ENCODE peak calls at places on chromosomes 11 and 22, in nine cellular contexts. J, V, G, E, P, I, B, N and W are unnamed samples. For H3K4me1, the result is how much of the 10 kb centered on the place peaks cover.

GRCh38 chr11:8766043-8766992 is 83.7 kb downstream of the RPL27A start:
- DNase-seq in J (peak), V (no peak), G (no peak), E (no peak), P (no peak), I (no peak), B (no peak), N (no peak), W (no peak)

GRCh38 chr11:103395612-103396011 is 286.4 kb downstream of the DYNC2H1 start:
- DNase-seq in J (peak), V (no peak), G (no peak), E (peak), P (no peak), I (no peak), B (no peak), N (no peak), W (no peak)

GRCh38 chr11:11179239-11179638 is 173.8 kb downstream of the CSNK2A3 start:
- DNase-seq in J (peak), V (no peak), G (no peak), E (peak), P (no peak), I (no peak), B (no peak), N (no peak), W (peak)

GRCh38 chr22:19120829-19121630 is 1.2 kb downstream of the DGCR2 start:
- DNase-seq in J (peak), V (no peak), G (no peak), E (no peak), P (no peak), I (no peak), B (no peak), N (no peak), W (peak)

GRCh38 chr11:11901917-11902316 is 60.1 kb downstream of the USP47 start:
- DNase-seq in J (no peak), V (no peak), G (no peak), E (no peak), P (no peak), I (no peak), B (no peak), N (no peak), W (no peak)

GRCh38 chr22:39525658-39525975 is 5.3 kb downstream of the ATF4 start:
- DNase-seq in J (no peak), V (no peak), G (peak), E (no peak), P (no peak), I (no peak), B (no peak), N (no peak), W (no peak)

GRCh38 chr11:44608654-44609027 is 43.2 kb downstream of the CD82 start:
- DNase-seq in J (no peak), V (no peak), G (no peak), E (no peak), P (no peak), I (no peak), B (no peak), N (no peak), W (no peak)

GRCh38 chr22:36755316-36755715 is 20.6 kb downstream of the IFT27 start:
- DNase-seq in J (no peak), V (no peak), G (no peak), E (no peak), P (no peak), I (no peak), B (no peak), N (no peak), W (no peak)

GRCh38 chr11:130715085-130715932 is 201.0 kb downstream of the SNX19 start:
- DNase-seq in J (no peak), V (no peak), G (no peak), E (no peak), P (no peak), I (no peak), B (no peak), N (no peak), W (no peak)

GRCh38 chr22:23410411-23410810 is 169.7 kb downstream of the IGLL1 start:
- DNase-seq in J (no peak), V (no peak), G (no peak), E (no peak), P (no peak), I (no peak), B (no peak), N (no peak), W (no peak)

GRCh38 chr11:13344818-13345217 is 67.2 kb downstream of the BMAL1 start:
- DNase-seq in J (no peak), V (no peak), G (no peak), E (no peak), P (no peak), I (no peak), B (no peak), N (no peak), W (no peak)

GRCh38 chr11:110172666-110173065 is 79.5 kb downstream of the ZC3H12C start:
- DNase-seq in J (peak), V (no peak), G (no peak), E (no peak), P (no peak), I (no peak), B (no peak), N (no peak), W (no peak)

GRCh38 chr11:91664521-91664920 is 560.1 kb upstream of the FAT3 start:
- DNase-seq in J (no peak), V (no peak), G (no peak), E (no peak), P (no peak), I (no peak), B (no peak), N (no peak), W (no peak)

GRCh38 chr22:20979243-20979809 is 2.8 kb upstream of the LZTR1 start:
- DNase-seq in J (peak), V (no peak), G (peak), E (peak), P (peak), I (no peak), B (peak), N (peak), W (no peak)

GRCh38 chr11:110126936-110127335 is 33.7 kb downstream of the ZC3H12C start:
- DNase-seq in J (no peak), V (no peak), G (no peak), E (no peak), P (no peak), I (no peak), B (no peak), N (no peak), W (no peak)

GRCh38 chr11:33723238-33723881 is 12.9 kb downstream of the CD59 start:
- DNase-seq in J (peak), V (no peak), G (peak), E (peak), P (peak), I (no peak), B (no peak), N (no peak), W (peak)

GRCh38 chr11:1877211-1878133 is 14.2 kb downstream of the PRR33 start:
- DNase-seq in J (no peak), V (no peak), G (peak), E (peak), P (peak), I (no peak), B (peak), N (no peak), W (no peak)

GRCh38 chr22:22895776-22896445 is 8.3 kb downstream of the IGLL5 start:
- DNase-seq in J (no peak), V (no peak), G (peak), E (no peak), P (no peak), I (no peak), B (no peak), N (no peak), W (no peak)

GRCh38 chr11:19769820-19770219 is 57.2 kb downstream of the NAV2 start:
- DNase-seq in J (peak), V (no peak), G (no peak), E (peak), P (no peak), I (no peak), B (no peak), N (no peak), W (no peak)

GRCh38 chr11:66231561-66231960 is 36.9 kb upstream of the RAB1B start:
- DNase-seq in J (no peak), V (no peak), G (no peak), E (no peak), P (no peak), I (no peak), B (no peak), N (no peak), W (no peak)

GRCh38 chr11:8333431-8334401 is 70.0 kb upstream of the LMO1 start:
- DNase-seq in J (no peak), V (no peak), G (no peak), E (no peak), P (no peak), I (no peak), B (no peak), N (no peak), W (no peak)

GRCh38 chr11:134569195-134569594 is 157.2 kb upstream of the B3GAT1 start:
- DNase-seq in J (no peak), V (no peak), G (no peak), E (no peak), P (no peak), I (no peak), B (no peak), N (no peak), W (no peak)

GRCh38 chr22:46256358-46256958 is 6.4 kb upstream of the CDPF1 start:
- DNase-seq in J (peak), V (no peak), G (no peak), E (no peak), P (no peak), I (no peak), B (no peak), N (no peak), W (no peak)

GRCh38 chr22:22702159-22702873 is 57.9 kb downstream of the GGTLC2 start:
- DNase-seq in J (no peak), V (no peak), G (no peak), E (no peak), P (no peak), I (no peak), B (no peak), N (no peak), W (no peak)

DNA sequence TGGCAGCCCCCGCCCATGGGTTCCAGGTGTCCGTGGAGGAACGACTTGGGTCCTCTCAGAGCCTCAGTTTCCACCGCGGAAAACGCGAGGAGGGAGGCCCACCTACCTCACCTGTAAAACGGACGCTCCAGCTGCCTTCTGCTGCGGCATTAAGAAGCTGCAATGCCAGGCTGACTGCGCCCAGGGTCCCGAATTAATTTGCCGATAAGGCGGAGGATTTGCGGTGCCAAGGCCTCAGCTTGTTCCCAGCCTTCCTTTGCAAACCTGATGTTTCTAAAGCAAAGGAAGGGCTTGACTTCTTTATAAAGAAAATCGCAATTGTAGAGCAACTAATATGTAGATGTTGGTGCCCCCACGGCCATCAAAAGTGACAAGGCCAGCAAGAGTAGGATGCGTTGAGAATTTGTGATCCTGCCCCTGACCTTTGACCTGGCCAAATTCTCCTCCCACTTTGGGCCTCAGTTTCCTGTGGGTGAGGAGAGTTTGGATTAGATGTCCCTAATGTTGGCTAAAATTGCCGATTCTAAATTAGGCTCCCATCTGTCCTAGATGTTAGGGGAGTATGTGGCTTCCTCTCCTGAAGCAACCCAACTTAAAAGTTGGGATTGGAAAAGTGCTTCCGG is 849 bp upstream of the TCF20 start:
- DNase-seq in J (no peak), V (no peak), G (no peak), E (no peak), P (no peak), I (no peak), B (no peak), N (no peak), W (no peak)
- H3K4me1 ChIP-seq in J (under half), V (under half), G (under half), E (under half), P (under half), I (under half), B (under half), N (under half), W (under half)

DNA sequence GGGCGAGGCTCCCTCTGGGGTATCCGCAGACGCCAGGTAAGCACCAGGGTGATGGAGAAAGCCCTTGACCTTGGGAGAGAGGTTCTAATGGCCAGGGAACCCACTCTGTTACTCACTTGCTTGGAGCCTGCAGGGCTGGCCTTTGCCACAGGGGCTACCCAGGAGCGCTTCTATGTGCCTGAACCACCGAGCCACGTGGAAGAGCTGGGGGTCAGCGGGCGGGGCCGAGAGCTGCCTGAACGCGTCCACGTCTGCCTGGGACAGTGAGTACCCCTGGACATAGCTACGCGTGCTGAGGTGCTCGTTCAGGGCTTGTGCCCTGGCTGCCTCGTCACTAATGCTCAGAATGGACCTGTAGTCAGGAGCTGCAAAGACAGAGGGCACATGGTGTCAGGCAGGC is 9.6 kb downstream of the CARS1 start:
- DNase-seq in J (no peak), V (no peak), G (no peak), E (no peak), P (no peak), I (no peak), B (no peak), N (no peak), W (no peak)
- H3K4me1 ChIP-seq in J (under half), V (half or more), G (half or more), E (under half), P (under half), I (half or more), B (under half), N (under half), W (under half)

GRCh38 chr11:826836-827145 is 928 bp upstream of the CRACR2B start:
- DNase-seq in J (no peak), V (no peak), G (no peak), E (no peak), P (no peak), I (no peak), B (no peak), N (no peak), W (no peak)
- H3K4me1 ChIP-seq in J (under half), V (half or more), G (under half), E (under half), P (under half), I (half or more), B (under half), N (under half), W (under half)

GRCh38 chr11:119338318-119338890 is 2.3 kb downstream of the C1QTNF5 start:
- DNase-seq in J (no peak), V (peak), G (peak), E (peak), P (peak), I (peak), B (peak), N (peak), W (peak)
- H3K4me1 ChIP-seq in J (under half), V (half or more), G (half or more), E (under half), P (under half), I (under half), B (under half), N (under half), W (under half)

GRCh38 chr11:128493570-128493965 is 93.8 kb downstream of the ETS1 start:
- DNase-seq in J (peak), V (no peak), G (no peak), E (no peak), P (no peak), I (no peak), B (no peak), N (no peak), W (no peak)
- H3K4me1 ChIP-seq in J (under half), V (half or more), G (half or more), E (half or more), P (under half), I (half or more), B (under half), N (half or more), W (under half)

DNA sequence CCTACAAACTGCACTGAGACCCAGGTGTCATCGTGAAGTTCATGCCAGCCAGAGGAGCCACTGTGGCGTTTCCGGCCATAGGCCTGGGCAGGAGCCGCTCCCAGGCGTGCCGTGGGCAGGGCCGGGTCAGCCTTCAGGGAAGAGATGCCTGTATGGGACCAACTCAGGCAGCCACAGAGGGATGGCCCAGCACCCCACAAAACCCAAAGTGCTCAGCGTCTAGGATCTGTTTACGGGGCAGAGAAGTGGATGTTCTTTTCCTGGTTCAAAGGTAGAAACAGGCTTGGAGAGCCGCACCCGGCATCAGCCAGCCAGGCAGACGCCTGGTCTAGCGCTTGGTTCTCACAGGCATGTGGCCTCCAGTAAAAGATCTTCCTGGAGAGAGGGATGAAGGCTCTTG is 8.4 kb upstream of the BID start:
- DNase-seq in J (no peak), V (no peak), G (peak), E (no peak), P (no peak), I (no peak), B (no peak), N (no peak), W (no peak)
- H3K4me1 ChIP-seq in J (under half), V (under half), G (under half), E (under half), P (under half), I (under half), B (under half), N (half or more), W (under half)

GRCh38 chr11:65116370-65117205 is 913 bp downstream of the ZNHIT2 start:
- DNase-seq in J (peak), V (no peak), G (no peak), E (peak), P (peak), I (no peak), B (no peak), N (peak), W (no peak)
- H3K4me1 ChIP-seq in J (under half), V (half or more), G (under half), E (under half), P (under half), I (under half), B (under half), N (under half), W (half or more)

GRCh38 chr11:78347956-78348355 is 69.7 kb downstream of the GAB2 start:
- DNase-seq in J (no peak), V (no peak), G (no peak), E (no peak), P (no peak), I (no peak), B (no peak), N (no peak), W (no peak)
- H3K4me1 ChIP-seq in J (under half), V (half or more), G (under half), E (under half), P (under half), I (under half), B (under half), N (under half), W (under half)